ENCODE peak calls at places on chromosomes 12 and 14, in six cellular contexts. G is HCT116, E is IMR-90, U is prostate gland, I is heart left ventricle, F is ovary. J is an unnamed sample.
A peak's percentile ranks its signal among the peaks of the same experiment; 100 is the strongest.

GRCh38 chr12:64180951-64181350 is 41.1 kb downstream of the KICS2 start:
- DNase-seq in G (peak; percentile 19), I (peak; percentile 13), F (no peak), U (no peak), E (peak; percentile 76), J (no peak)

GRCh38 chr12:98644433-98644711 is 216 bp downstream of the IKBIP start:
- DNase-seq in E (no peak), I (no peak), F (peak; percentile 42), U (peak; percentile 37), G (peak; percentile 27), J (peak; percentile 76)

GRCh38 chr12:107442593-107442992 is 243.0 kb upstream of the PWP1 start:
- DNase-seq in I (no peak), U (no peak), G (no peak), E (peak; percentile 27), F (no peak), J (no peak)

GRCh38 chr14:64644629-64645028 is 59.6 kb upstream of the PLEKHG3 start:
- DNase-seq in F (no peak), G (no peak), E (no peak), I (no peak), U (no peak), J (no peak)

GRCh38 chr12:116774020-116774419 is 35.9 kb downstream of the RNFT2 start:
- DNase-seq in U (no peak), G (no peak), E (no peak), I (no peak), F (no peak), J (no peak)

GRCh38 chr12:3152013-3152412 is 74.8 kb downstream of the TSPAN9 start:
- DNase-seq in G (no peak), U (no peak), F (no peak), I (no peak), E (no peak), J (no peak)

GRCh38 chr12:122516544-122517361 is 10.0 kb downstream of the RSRC2 start:
- DNase-seq in I (no peak), F (no peak), U (no peak), E (no peak), G (no peak), J (no peak)

GRCh38 chr12:63967781-63968180 is 123.3 kb downstream of the SRGAP1 start:
- DNase-seq in E (peak; percentile 22), I (no peak), G (no peak), U (no peak), F (no peak), J (no peak)

GRCh38 chr12:130044991-130045621 is 117.2 kb upstream of the FZD10 start:
- DNase-seq in G (no peak), F (no peak), U (peak; percentile 66), E (no peak), I (no peak), J (no peak)

GRCh38 chr14:77761205-77761931 is 412 bp upstream of the SNW1 start:
- DNase-seq in I (peak; percentile 36), G (no peak), E (peak; percentile 36), U (no peak), F (peak; percentile 61), J (peak; percentile 97)

GRCh38 chr12:42450248-42450647 is 124.3 kb downstream of the PPHLN1 start:
- DNase-seq in I (no peak), F (no peak), E (peak; percentile 46), U (no peak), G (no peak), J (no peak)

GRCh38 chr12:38053655-38054464 is 262.7 kb upstream of the ALG10B start:
- DNase-seq in I (no peak), G (no peak), F (no peak), U (no peak), E (no peak), J (no peak)

GRCh38 chr14:29458547-29458946 is 469.1 kb downstream of the PRKD1 start:
- DNase-seq in I (no peak), F (no peak), G (no peak), E (no peak), U (no peak), J (no peak)

GRCh38 chr14:68941820-68942219 is 37.3 kb downstream of the ACTN1 start:
- DNase-seq in F (no peak), I (peak; percentile 61), E (peak; percentile 90), U (peak; percentile 75), G (no peak), J (no peak)

GRCh38 chr12:60184096-60184495 is 588.3 kb downstream of the SLC16A7 start:
- DNase-seq in U (no peak), G (no peak), F (no peak), I (no peak), E (no peak), J (no peak)

GRCh38 chr12:41856228-41856627 is 288.4 kb downstream of the GXYLT1 start:
- DNase-seq in G (no peak), F (no peak), U (no peak), I (no peak), E (no peak), J (no peak)

GRCh38 chr12:62009445-62009844 is 250.8 kb upstream of the USP15 start:
- DNase-seq in G (no peak), F (no peak), E (no peak), U (no peak), I (no peak), J (no peak)

GRCh38 chr14:77124345-77125274 is 17.0 kb downstream of the ZDHHC22 start:
- DNase-seq in I (peak; percentile 36), G (no peak), F (peak; percentile 34), U (peak; percentile 37), E (peak; percentile 16), J (peak; percentile 63)

GRCh38 chr12:89649820-89650219 is 58.8 kb downstream of the ATP2B1 start:
- DNase-seq in F (no peak), G (no peak), U (no peak), I (no peak), E (no peak), J (no peak)

GRCh38 chr12:92974759-92975158 is 45.7 kb upstream of the EEA1 start:
- DNase-seq in E (no peak), F (no peak), U (no peak), G (no peak), I (no peak), J (no peak)

GRCh38 chr12:65754744-65755595 is 69.3 kb upstream of the HMGA2 start:
- DNase-seq in I (no peak), F (no peak), U (no peak), G (no peak), E (no peak), J (no peak)

GRCh38 chr14:80212025-80212402 is 710 bp upstream of the DIO2 start:
- DNase-seq in E (peak; percentile 67), I (no peak), F (no peak), U (no peak), G (no peak), J (no peak)

GRCh38 chr12:95621725-95622124 is 70.4 kb upstream of the USP44 start:
- DNase-seq in I (no peak), G (no peak), E (no peak), F (no peak), U (no peak), J (no peak)

GRCh38 chr12:130154276-130154675 is 8.0 kb upstream of the FZD10 start:
- DNase-seq in G (no peak), I (no peak), U (no peak), F (no peak), E (no peak), J (no peak)

GRCh38 chr14:36363704-36364103 is 43.3 kb upstream of the MBIP start:
- DNase-seq in E (no peak), I (no peak), F (no peak), G (no peak), U (no peak), J (no peak)

GRCh38 chr12:122967151-122967550 is 888 bp upstream of the ABCB9 start:
- DNase-seq in G (no peak), E (no peak), U (no peak), I (no peak), F (no peak), J (no peak)

GRCh38 chr14:45085004-45085403 is 1.1 kb downstream of the PRPF39 start:
- DNase-seq in U (no peak), F (no peak), G (no peak), I (no peak), E (peak; percentile 46), J (peak; percentile 33)

GRCh38 chr14:73339206-73339605 is 101.9 kb downstream of the PAPLN start:
- DNase-seq in I (no peak), U (no peak), F (no peak), G (no peak), E (no peak), J (no peak)

GRCh38 chr14:36503771-36504741 is 16.0 kb downstream of the NKX2-1 start:
- DNase-seq in U (no peak), G (no peak), I (no peak), F (no peak), E (no peak), J (no peak)

GRCh38 chr12:55728185-55728931 is 451 bp downstream of the CD63 start:
- DNase-seq in E (peak; percentile 53), G (no peak), I (peak; percentile 90), U (peak; percentile 75), F (peak; percentile 89), J (peak; percentile 72)

GRCh38 chr12:30047499-30048262 is 263.9 kb upstream of the TMTC1 start:
- DNase-seq in F (no peak), E (peak; percentile 52), I (no peak), U (no peak), G (no peak), J (no peak)
- TF ChIP-seq POLR2A in F (no peak), E (no peak), I (no peak), U (no peak), G (no peak), J (no peak)

DNA sequence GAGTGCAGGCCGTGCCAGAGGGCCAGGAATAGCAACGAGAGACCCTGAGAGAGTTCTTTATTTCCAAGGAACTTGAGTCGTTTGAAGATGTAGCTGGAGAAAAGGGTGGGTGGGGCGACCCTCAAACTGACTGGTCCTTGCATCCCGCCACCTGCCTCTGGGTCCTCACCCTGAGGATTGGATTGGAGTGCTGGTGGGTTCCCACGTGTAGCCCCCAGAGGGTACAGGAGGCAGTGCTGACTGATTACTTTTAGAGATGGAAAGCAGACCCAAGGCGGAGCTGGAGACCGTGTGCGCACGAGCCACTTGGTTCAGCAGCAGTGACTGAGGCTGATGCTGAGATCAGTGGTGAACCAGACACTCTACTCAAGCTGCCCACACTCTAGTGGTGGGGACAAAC is 6.9 kb downstream of the EMG1 start:
- DNase-seq in E (no peak), F (no peak), U (no peak), I (no peak), G (no peak), J (no peak)
- TF ChIP-seq POLR2A in E (no peak), F (no peak), U (no peak), I (no peak), G (no peak), J (no peak)

GRCh38 chr12:115303751-115304309 is 619.9 kb upstream of the TBX3 start:
- DNase-seq in U (no peak), E (peak; percentile 44), G (no peak), F (no peak), I (no peak), J (no peak)
- TF ChIP-seq POLR2A in U (no peak), E (no peak), G (no peak), F (no peak), I (no peak), J (no peak)

DNA sequence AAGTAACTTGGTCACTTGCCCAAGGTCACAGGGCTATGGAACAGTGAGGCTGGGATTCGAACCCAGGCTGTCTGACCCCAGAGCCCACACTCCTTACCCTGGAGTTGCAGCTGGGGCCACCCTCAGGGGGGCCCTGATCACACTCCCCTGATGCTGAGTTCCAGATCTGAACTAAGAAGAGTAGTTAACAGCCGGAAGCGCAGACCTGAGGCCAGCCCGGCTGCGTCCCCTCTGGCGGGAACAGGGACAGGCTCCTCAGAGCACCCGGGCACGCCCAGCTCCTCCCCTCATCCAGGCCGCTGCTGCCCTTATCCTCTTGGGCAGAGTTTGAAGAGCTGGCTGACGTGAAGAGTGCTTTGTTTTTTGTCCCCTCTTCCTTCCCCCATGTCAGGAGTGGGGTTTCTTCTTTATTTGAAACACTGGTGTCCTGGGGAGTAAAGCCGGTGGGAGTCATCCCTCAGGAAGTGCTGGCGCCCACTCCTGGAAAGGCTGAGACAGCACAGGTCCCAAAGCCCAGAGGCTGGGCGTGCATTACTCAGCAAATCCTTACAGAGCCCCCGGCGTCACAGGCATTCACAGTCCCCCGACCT is 8.7 kb downstream of the PHB2 start:
- DNase-seq in I (peak; percentile 71), E (peak; percentile 77), G (peak; percentile 73), U (peak; percentile 60), F (peak; percentile 73), J (peak; percentile 91)
- TF ChIP-seq POLR2A in I (peak; percentile 12), E (no peak), G (no peak), U (no peak), F (no peak), J (peak; percentile 86)